ENCODE peak calls at places on chromosomes 16 and 17, in nine cellular contexts. Z is activated CD4-positive, alpha-beta T cell treated with anti-CD3 and anti-CD28 coated beads for 36 hours; S is psoas muscle; T is left cardiac atrium; V is stimulated activated naive B cell treated with anti-CD40 and anti-IgM and Interleukin-4, amounts not matched to agents 10 μg/mL and 1 μg/mL and 100 μg/mL, for 72 hours; H is heart right ventricle; E is lower lobe of right lung; R is HCT116; X is stimulated activated effector memory CD8-positive, alpha-beta T cell treated with anti-CD3 and anti-CD28 coated beads, Interleukin-12 subunit alpha, Interleukin-12 subunit beta, amount 100 ng/mL, for 72 hours. U is an unnamed sample.

GRCh38 chr17:81527591-81528383 is at the start of gene FSCN2:
- ATAC-seq in X (no peak), V (no peak), R (peak; percentile 83), Z (no peak), H (peak; percentile 41), S (peak; percentile 53), E (peak; percentile 71), T (peak; percentile 20), U (no peak)

GRCh38 chr16:82715833-82716232 is 89.1 kb downstream of the CDH13 start:
- ATAC-seq in S (peak; percentile 96), Z (no peak), T (peak; percentile 90), E (no peak), V (no peak), R (no peak), H (peak; percentile 95), X (no peak), U (no peak)

GRCh38 chr16:71259086-71259485 is 28.6 kb upstream of the HYDIN start:
- ATAC-seq in S (no peak), Z (no peak), T (no peak), E (no peak), R (no peak), X (no peak), H (no peak), V (no peak), U (no peak)

GRCh38 chr17:81052199-81052997 is 17.4 kb downstream of the BAIAP2 start:
- ATAC-seq in H (peak; percentile 33), V (no peak), R (no peak), X (no peak), S (no peak), Z (no peak), E (no peak), T (no peak), U (no peak)

GRCh38 chr16:75622762-75623605 is at the start of gene ADAT1:
- ATAC-seq in V (peak; percentile 97), E (peak; percentile 97), Z (peak; percentile 94), X (peak; percentile 89), H (peak; percentile 99), R (peak; percentile 95), T (peak; percentile 99), S (peak; percentile 96), U (peak; percentile 96)

GRCh38 chr17:34081269-34081668 is 173.8 kb upstream of the CCL2 start:
- ATAC-seq in S (no peak), X (no peak), R (no peak), T (no peak), Z (no peak), H (no peak), E (no peak), V (no peak), U (no peak)

GRCh38 chr16:23435500-23435899 is 17.5 kb downstream of the COG7 start:
- ATAC-seq in X (peak; percentile 86), S (peak; percentile 47), T (peak; percentile 63), H (peak; percentile 75), R (peak; percentile 99), E (peak; percentile 92), Z (peak; percentile 96), V (peak; percentile 97), U (peak; percentile 82)

GRCh38 chr17:1449412-1449967 is 6.5 kb downstream of the CRK start:
- ATAC-seq in V (no peak), H (no peak), R (no peak), Z (no peak), E (peak; percentile 88), T (no peak), X (no peak), S (no peak), U (no peak)

U was measured in activated T-helper 17 cell treated with anti-CD3 and anti-CD28 coated beads, Interleukin-2, amount 50 U/mL, for 72 hours.